ENCODE peak calls at places on chromosomes 6 and 20, in ten cellular contexts. Q is tibial nerve, L is A549, Y is transverse colon, S is ovary, M is GM12878, Z is sigmoid colon, G is upper lobe of left lung, I is HepG2, H is K562. N is an unnamed sample.

GRCh38 chr6:138323821-138324220 is 53.9 kb upstream of the SMIM28 start:
- DNase-seq in Q (no peak), L (no peak), Y (no peak), S (no peak), M (no peak), Z (no peak), G (no peak), I (no peak), H (no peak), N (no peak)

GRCh38 chr6:37069639-37070038 is 64.2 kb downstream of the FGD2 start:
- DNase-seq in Q (no peak), L (no peak), Y (no peak), S (no peak), M (no peak), Z (no peak), G (no peak), I (no peak), H (no peak), N (no peak)

GRCh38 chr6:43673444-43674063 is 14.0 kb downstream of the MRPS18A start:
- DNase-seq in Q (no peak), L (no peak), Y (no peak), S (no peak), M (no peak), Z (no peak), G (no peak), I (no peak), H (no peak), N (no peak)

GRCh38 chr6:119501798-119502483 is 152.4 kb upstream of the MAN1A1 start:
- DNase-seq in Q (no peak), L (no peak), Y (no peak), S (no peak), M (peak; percentile 17), Z (no peak), G (no peak), I (no peak), H (no peak), N (no peak)

GRCh38 chr6:85113934-85114582 is 335.8 kb upstream of the NT5E start:
- DNase-seq in Q (peak; percentile 27), L (no peak), Y (no peak), S (no peak), M (no peak), Z (peak; percentile 67), G (no peak), I (no peak), H (no peak), N (no peak)

GRCh38 chr6:24882835-24883555 is 52.8 kb downstream of the RIPOR2 start:
- DNase-seq in Q (no peak), L (no peak), Y (no peak), S (no peak), M (no peak), Z (no peak), G (no peak), I (no peak), H (no peak), N (no peak)

GRCh38 chr20:64090165-64090564 is 6.0 kb upstream of the LKAAEAR1 start:
- DNase-seq in Q (no peak), L (no peak), Y (no peak), S (no peak), M (no peak), Z (no peak), G (no peak), I (no peak), H (peak; percentile 54), N (no peak)

GRCh38 chr6:158660331-158660730 is 10.5 kb downstream of the SYTL3 start:
- DNase-seq in Q (no peak), L (peak; percentile 54), Y (peak; percentile 61), S (no peak), M (no peak), Z (peak; percentile 8), G (no peak), I (no peak), H (peak; percentile 60), N (peak; percentile 52)

GRCh38 chr6:41720783-41721182 is 14.6 kb downstream of the TFEB start:
- DNase-seq in Q (no peak), L (no peak), Y (no peak), S (no peak), M (no peak), Z (no peak), G (no peak), I (no peak), H (no peak), N (no peak)

GRCh38 chr6:41723178-41723935 is 12.1 kb downstream of the TFEB start:
- DNase-seq in Q (peak; percentile 53), L (peak; percentile 83), Y (peak; percentile 70), S (no peak), M (no peak), Z (peak; percentile 91), G (peak; percentile 96), I (peak; percentile 77), H (peak; percentile 49), N (peak; percentile 59)

GRCh38 chr6:41719796-41720620 is 15.4 kb downstream of the TFEB start:
- DNase-seq in Q (no peak), L (no peak), Y (peak; percentile 10), S (no peak), M (no peak), Z (no peak), G (no peak), I (no peak), H (no peak), N (no peak)

GRCh38 chr6:41718828-41719227 is 16.6 kb downstream of the TFEB start:
- DNase-seq in Q (no peak), L (no peak), Y (no peak), S (no peak), M (no peak), Z (no peak), G (no peak), I (no peak), H (no peak), N (no peak)

GRCh38 chr6:41721396-41721795 is 14.0 kb downstream of the TFEB start:
- DNase-seq in Q (no peak), L (no peak), Y (no peak), S (no peak), M (no peak), Z (no peak), G (no peak), I (no peak), H (no peak), N (no peak)
- H3K27ac ChIP-seq in Q (no peak overlapping the region), L (peak overlapping the region; percentile 55), Y (no peak overlapping the region), S (no peak overlapping the region), M (peak overlapping the region; percentile 97), Z (no peak overlapping the region), G (no peak overlapping the region), I (no peak overlapping the region), H (no peak overlapping the region), N (no peak overlapping the region)

GRCh38 chr6:148492654-148493290 is 150.1 kb downstream of the SASH1 start:
- DNase-seq in Q (no peak), L (no peak), Y (no peak), S (no peak), M (no peak), Z (no peak), G (no peak), I (no peak), H (no peak), N (no peak)

GRCh38 chr6:148494226-148494625 is 151.6 kb downstream of the SASH1 start:
- DNase-seq in Q (no peak), L (no peak), Y (no peak), S (no peak), M (no peak), Z (no peak), G (no peak), I (no peak), H (no peak), N (no peak)

GRCh38 chr6:148493374-148493773 is 150.7 kb downstream of the SASH1 start:
- DNase-seq in Q (no peak), L (no peak), Y (no peak), S (no peak), M (no peak), Z (no peak), G (no peak), I (no peak), H (no peak), N (no peak)

GRCh38 chr6:148495029-148495428 is 152.4 kb downstream of the SASH1 start:
- DNase-seq in Q (no peak), L (no peak), Y (no peak), S (no peak), M (no peak), Z (no peak), G (no peak), I (no peak), H (no peak), N (no peak)

GRCh38 chr6:148491638-148492210 is 149.1 kb downstream of the SASH1 start:
- DNase-seq in Q (no peak), L (no peak), Y (no peak), S (no peak), M (no peak), Z (no peak), G (no peak), I (no peak), H (no peak), N (no peak)
- TF ChIP-seq EP300 in Q (no peak), L (no peak), Y (no peak), S (no peak), M (no peak), Z (no peak), G (no peak), I (no peak), H (no peak), N (no peak)

DNA sequence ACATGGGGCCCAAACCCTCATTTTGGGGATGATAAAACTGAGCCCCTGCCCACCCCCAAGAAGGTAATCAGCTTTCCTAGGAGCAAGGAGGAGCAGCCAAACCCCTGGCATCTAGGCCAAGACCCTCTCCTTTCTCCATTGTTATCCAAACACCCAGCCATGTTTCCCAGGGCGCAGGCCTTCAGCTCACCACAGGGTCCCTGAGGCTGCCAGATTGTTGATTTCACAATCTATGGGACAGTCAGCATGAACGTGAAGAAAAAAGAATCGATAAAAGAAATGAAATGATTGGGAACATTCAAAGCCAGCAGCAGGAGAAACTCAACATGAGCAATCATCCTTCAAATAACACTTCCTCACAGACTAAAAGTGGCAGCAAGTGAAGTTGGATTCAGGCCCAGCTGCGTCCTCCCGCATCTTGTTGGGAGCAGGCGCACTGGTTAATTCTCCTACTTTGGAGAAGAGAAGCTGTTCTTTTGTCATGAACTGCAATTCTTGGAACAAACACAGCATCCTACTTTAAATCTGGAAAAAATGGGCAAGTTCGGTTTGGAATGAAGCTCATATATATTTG is 241.8 kb upstream of the PRDM1 start:
- DNase-seq in Q (no peak), L (no peak), Y (no peak), S (peak; percentile 20), M (no peak), Z (no peak), G (no peak), I (no peak), H (no peak), N (no peak)
- H3K27ac ChIP-seq in Q (no peak overlapping the region), L (no peak overlapping the region), Y (no peak overlapping the region), S (no peak overlapping the region), M (no peak overlapping the region), Z (no peak overlapping the region), G (no peak overlapping the region), I (no peak overlapping the region), H (no peak overlapping the region), N (no peak overlapping the region)

GRCh38 chr6:131282417-131282816 is 147.2 kb downstream of the AKAP7 start:
- DNase-seq in Q (no peak), L (no peak), Y (no peak), S (no peak), M (no peak), Z (no peak), G (no peak), I (no peak), H (no peak), N (no peak)

GRCh38 chr6:131286469-131287040 is 151.3 kb downstream of the AKAP7 start:
- DNase-seq in Q (no peak), L (no peak), Y (no peak), S (no peak), M (no peak), Z (no peak), G (no peak), I (no peak), H (no peak), N (no peak)

DNA sequence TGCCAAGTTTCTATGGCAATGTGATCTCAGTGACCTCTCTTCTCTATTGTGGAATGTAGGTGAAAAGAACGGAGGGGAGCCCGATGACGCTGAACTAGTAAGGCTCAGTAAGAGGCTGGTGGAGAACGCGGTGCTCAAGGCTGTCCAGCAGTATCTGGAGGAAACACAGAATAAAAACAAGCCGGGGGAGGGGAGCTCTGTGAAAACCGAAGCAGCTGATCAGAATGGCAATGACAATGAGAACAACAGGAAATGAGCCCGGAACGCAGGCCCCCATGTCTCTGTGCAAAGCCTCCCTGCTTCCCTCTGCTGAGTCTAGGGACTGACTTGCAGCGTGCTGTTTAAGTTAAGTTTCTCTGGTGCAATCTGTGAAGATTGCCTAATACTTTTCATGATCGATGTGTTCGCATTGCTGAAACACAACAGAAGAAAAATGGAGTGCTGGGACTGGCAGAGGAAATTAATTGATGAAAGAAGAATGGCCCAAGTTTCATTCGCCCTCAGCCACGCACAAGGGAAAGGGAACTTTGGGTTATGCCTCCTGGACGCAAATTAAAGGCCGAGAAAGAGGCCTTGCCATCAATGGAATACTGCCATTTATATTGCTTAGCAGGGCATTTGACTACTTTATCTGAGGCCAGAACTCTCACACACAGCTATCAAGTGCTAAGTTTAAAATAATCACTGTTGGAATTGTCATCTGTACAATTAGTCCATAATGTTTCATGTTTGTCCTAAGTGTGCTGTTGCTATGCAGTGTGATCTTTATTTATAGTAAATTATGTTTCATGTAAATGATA is 146.4 kb downstream of the AKAP7 start:
- DNase-seq in Q (no peak), L (no peak), Y (peak; percentile 41), S (no peak), M (no peak), Z (no peak), G (peak; percentile 50), I (no peak), H (no peak), N (no peak)
- TF ChIP-seq EP300 in Q (no peak), L (no peak), Y (no peak), S (no peak), M (no peak), Z (no peak), G (no peak), I (no peak), H (no peak), N (no peak)

N was measured in stomach.